ENCODE peak calls at places on chromosomes 4 and X, in five cellular contexts. X is PC-3, B is fibroblast of lung, K is mammary epithelial cell, M is hepatocyte. Y is an unnamed sample.

GRCh38 chr4:95539056-95539455 is 9.7 kb downstream of the UNC5C start:
- DNase-seq in K (peak; percentile 77), M (no peak), B (no peak), X (no peak), Y (no peak)

GRCh38 chr4:101102114-101102752 is 245.1 kb downstream of the PPP3CA start:
- DNase-seq in K (peak; percentile 19), M (no peak), B (peak; percentile 93), X (no peak), Y (no peak)

GRCh38 chr4:38385286-38386010 is 278.6 kb upstream of the KLF3 start:
- DNase-seq in B (peak; percentile 41), X (no peak), M (peak; percentile 40), K (peak; percentile 14), Y (peak; percentile 59)

GRCh38 chr4:176357359-176358082 is 37.8 kb downstream of the SPCS3 start:
- DNase-seq in B (no peak), X (no peak), M (no peak), K (no peak), Y (no peak)

GRCh38 chr4:151266542-151266941 is 10.4 kb upstream of the PRSS48 start:
- DNase-seq in X (peak; percentile 49), B (peak; percentile 59), K (no peak), M (no peak), Y (peak; percentile 60)

GRCh38 chr4:156534205-156534604 is 437.4 kb downstream of the PDGFC start:
- DNase-seq in B (no peak), K (no peak), X (no peak), M (no peak), Y (no peak)

GRCh38 chrX:96729053-96729452 is 44.4 kb downstream of the DIAPH2 start:
- DNase-seq in M (no peak), B (no peak), K (no peak), X (no peak), Y (no peak)

GRCh38 chr4:95798727-95799126 is 41.2 kb upstream of the PDHA2 start:
- DNase-seq in M (no peak), X (no peak), B (no peak), K (no peak), Y (no peak)

GRCh38 chrX:124208675-124209074 is 123.8 kb upstream of the TEX13D start:
- DNase-seq in B (no peak), X (no peak), K (no peak), M (no peak), Y (no peak)

GRCh38 chr4:138891610-138892009 is 124.0 kb upstream of the NOCT start:
- DNase-seq in K (no peak), M (no peak), X (no peak), B (peak; percentile 32), Y (no peak)

GRCh38 chr4:142043509-142043908 is 407.1 kb downstream of the IL15 start:
- DNase-seq in K (peak; percentile 11), M (no peak), B (peak; percentile 69), X (peak; percentile 89), Y (peak; percentile 33)

GRCh38 chr4:37890501-37891220 is at the start of gene TBC1D1:
- DNase-seq in K (peak; percentile 16), X (peak; percentile 24), B (no peak), M (peak; percentile 30), Y (no peak)

GRCh38 chrX:149527705-149528104 is 13.1 kb upstream of the EOLA1 start:
- DNase-seq in M (no peak), K (no peak), B (no peak), X (peak; percentile 54), Y (peak; percentile 49)

GRCh38 chr4:93828332-93828829 is at the start of gene ATOH1:
- DNase-seq in X (no peak), M (peak; percentile 55), B (peak; percentile 7), K (peak; percentile 17), Y (peak; percentile 44)

GRCh38 chr4:20603671-20604313 is 96.5 kb upstream of the PACRGL start:
- DNase-seq in X (peak; percentile 80), K (peak; percentile 77), M (no peak), B (peak; percentile 72), Y (peak; percentile 92)

GRCh38 chrX:12978205-12979010 is 3.5 kb downstream of the TMSB4X start:
- DNase-seq in K (peak; percentile 71), X (peak; percentile 48), M (peak; percentile 75), B (peak; percentile 84), Y (peak; percentile 77)

GRCh38 chrX:115582871-115583729 is 22.1 kb downstream of the PLS3 start:
- DNase-seq in M (peak; percentile 56), K (peak; percentile 43), X (peak; percentile 43), B (peak; percentile 67), Y (peak; percentile 58)

GRCh38 chrX:41603591-41603990 is 85.2 kb upstream of the GPR34 start:
- DNase-seq in K (no peak), B (no peak), M (no peak), X (no peak), Y (no peak)

GRCh38 chr4:127463883-127464282 is 168.9 kb upstream of the INTU start:
- DNase-seq in X (no peak), B (no peak), M (no peak), K (no peak), Y (no peak)

GRCh38 chr4:114040319-114041116 is 61.1 kb upstream of the ARSJ start:
- DNase-seq in X (peak; percentile 29), K (peak; percentile 84), M (no peak), B (peak; percentile 70), Y (no peak)

GRCh38 chr4:136329042-136329662 is 1203.1 kb downstream of the PCDH18 start:
- DNase-seq in B (no peak), X (peak; percentile 20), K (peak; percentile 2), M (no peak), Y (no peak)

GRCh38 chr4:38069271-38069760 is 109.1 kb downstream of the PTTG2 start:
- DNase-seq in X (peak; percentile 77), M (peak; percentile 86), B (peak; percentile 86), K (peak; percentile 81), Y (peak; percentile 90)

GRCh38 chr4:692771-693554 is 4.0 kb upstream of the SLC49A3 start:
- DNase-seq in X (no peak), K (no peak), B (no peak), M (no peak), Y (no peak)

GRCh38 chr4:38371391-38371851 is 292.6 kb upstream of the KLF3 start:
- DNase-seq in K (peak; percentile 25), B (peak; percentile 94), X (peak; percentile 36), M (peak; percentile 47), Y (peak; percentile 25)

GRCh38 chrX:9708923-9709553 is 56.6 kb downstream of the GPR143 start:
- DNase-seq in M (peak; percentile 79), K (peak; percentile 20), B (peak; percentile 41), X (peak; percentile 76), Y (peak; percentile 29)

GRCh38 chr4:36771411-36772153 is 473.0 kb upstream of the NWD2 start:
- DNase-seq in M (no peak), K (no peak), X (no peak), B (no peak), Y (no peak)

GRCh38 chr4:158035662-158036195 is 137.1 kb downstream of the GASK1B start:
- DNase-seq in K (no peak), M (no peak), X (no peak), B (no peak), Y (no peak)

GRCh38 chrX:3426552-3426951 is 80.1 kb upstream of the MXRA5 start:
- DNase-seq in X (no peak), M (no peak), B (no peak), K (no peak), Y (no peak)
- TF ChIP-seq CTCF in X (no peak), M (no peak), B (no peak), K (no peak), Y (no peak)

GRCh38 chr4:88659890-88660208 is 37.8 kb downstream of the NAP1L5 start:
- DNase-seq in X (no peak), B (no peak), K (no peak), M (peak; percentile 8), Y (no peak)
- H3K36me3 ChIP-seq in X (no peaks in the 10 kb centered on the region), B (no peaks in the 10 kb centered on the region), K (peaks cover 4% of the 10 kb centered on the region), M (no peaks in the 10 kb centered on the region), Y (peaks cover 1% of the 10 kb centered on the region)

GRCh38 chr4:182807841-182808548 is 109.2 kb downstream of the DCTD start:
- DNase-seq in X (no peak), M (no peak), B (no peak), K (no peak), Y (no peak)

GRCh38 chr4:182805606-182806149 is 111.5 kb downstream of the DCTD start:
- DNase-seq in K (no peak), M (no peak), B (no peak), X (no peak), Y (no peak)

GRCh38 chr4:182806259-182807252 is 110.6 kb downstream of the DCTD start:
- DNase-seq in M (peak; percentile 90), X (peak; percentile 66), K (peak; percentile 51), B (peak; percentile 61), Y (peak; percentile 14)

GRCh38 chr4:182808673-182809416 is 108.3 kb downstream of the DCTD start:
- DNase-seq in K (no peak), M (no peak), B (peak; percentile 23), X (peak; percentile 83), Y (peak; percentile 34)

GRCh38 chr4:182807346-182807745 is 109.8 kb downstream of the DCTD start:
- DNase-seq in M (no peak), X (no peak), K (no peak), B (no peak), Y (no peak)
- H3K4me3 ChIP-seq in M (no peak overlapping the region), X (no peak overlapping the region), K (no peak overlapping the region), B (no peak overlapping the region), Y (no peak overlapping the region)

DNA sequence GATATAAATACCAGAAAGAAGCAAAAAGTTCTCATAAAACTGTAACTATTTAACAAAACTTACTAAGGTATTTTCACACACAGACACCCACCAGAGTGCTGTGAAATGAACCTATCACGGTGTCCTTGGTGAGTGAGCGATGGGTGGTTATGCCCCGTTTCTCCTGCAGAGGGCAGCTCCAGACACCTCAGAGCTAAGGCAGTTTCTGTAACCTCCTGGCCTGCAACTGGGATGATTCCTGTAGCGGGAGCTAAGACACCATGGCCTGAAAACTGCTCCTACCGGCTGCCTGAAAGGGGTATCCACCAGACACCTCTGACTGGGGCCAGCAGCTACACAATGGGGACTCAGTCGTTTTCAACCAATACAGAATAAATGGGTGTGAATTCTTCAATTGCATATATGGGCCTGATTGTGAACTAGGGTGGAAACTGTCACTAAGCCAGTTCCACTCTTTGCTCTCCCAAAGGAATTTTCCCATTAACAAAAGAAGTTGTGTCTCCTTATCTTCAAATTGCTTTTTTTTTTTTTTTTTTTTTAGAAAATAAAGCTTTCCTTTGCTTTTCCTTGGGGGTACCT is 2375.8 kb upstream of the TENM3 start:
- DNase-seq in K (peak; percentile 20), M (peak; percentile 81), X (peak; percentile 64), B (peak; percentile 23), Y (peak; percentile 24)
- TF ChIP-seq CTCF in K (peak; percentile 89), M (peak; percentile 72), X (peak; percentile 73), B (no peak), Y (peak; percentile 53)